ENCODE peak calls at places on chromosomes 11 and 22, in seven cellular contexts. One of them, this sample, is unnamed. For H3K36me3 and H3K27me3, the result is how much of the 10 kb centered on the place peaks cover.

GRCh38 chr11:112320668-112321067 is 60.0 kb upstream of the PLET1 start:
- DNase-seq in heart right ventricle: peak
- DNase-seq in MM.1S: no peak
- DNase-seq in spleen: no peak
- DNase-seq in IMR-90: peak
- DNase-seq in gastrocnemius medialis: peak
- DNase-seq in pancreas: peak
- DNase-seq in this sample: peak

GRCh38 chr11:130979386-130979972 is 63.2 kb upstream of the SNX19 start:
- DNase-seq in heart right ventricle: no peak
- DNase-seq in MM.1S: peak
- DNase-seq in spleen: no peak
- DNase-seq in IMR-90: peak
- DNase-seq in gastrocnemius medialis: no peak
- DNase-seq in pancreas: no peak
- DNase-seq in this sample: no peak

GRCh38 chr22:35104491-35104890 is 38.5 kb downstream of the ISX start:
- DNase-seq in heart right ventricle: no peak
- DNase-seq in MM.1S: peak
- DNase-seq in spleen: no peak
- DNase-seq in IMR-90: no peak
- DNase-seq in gastrocnemius medialis: no peak
- DNase-seq in pancreas: no peak
- DNase-seq in this sample: no peak

GRCh38 chr11:22192289-22192641 is 620 bp upstream of the ANO5 start:
- DNase-seq in heart right ventricle: peak
- DNase-seq in MM.1S: peak
- DNase-seq in spleen: no peak
- DNase-seq in IMR-90: no peak
- DNase-seq in gastrocnemius medialis: peak
- DNase-seq in pancreas: peak
- DNase-seq in this sample: no peak

GRCh38 chr11:73614591-73614990 is 16.7 kb upstream of the FAM168A start:
- DNase-seq in heart right ventricle: no peak
- DNase-seq in MM.1S: no peak
- DNase-seq in spleen: no peak
- DNase-seq in IMR-90: no peak
- DNase-seq in gastrocnemius medialis: no peak
- DNase-seq in pancreas: no peak
- DNase-seq in this sample: no peak

GRCh38 chr11:86579406-86579731 is 93.0 kb downstream of the ME3 start:
- DNase-seq in heart right ventricle: no peak
- DNase-seq in MM.1S: no peak
- DNase-seq in spleen: no peak
- DNase-seq in IMR-90: no peak
- DNase-seq in gastrocnemius medialis: peak
- DNase-seq in pancreas: no peak
- DNase-seq in this sample: no peak

GRCh38 chr22:35353318-35353717 is 27.6 kb upstream of the HMOX1 start:
- DNase-seq in heart right ventricle: peak
- DNase-seq in MM.1S: no peak
- DNase-seq in spleen: no peak
- DNase-seq in IMR-90: no peak
- DNase-seq in gastrocnemius medialis: no peak
- DNase-seq in pancreas: no peak
- DNase-seq in this sample: peak

GRCh38 chr11:132284048-132284447 is 913.6 kb downstream of the NTM start:
- DNase-seq in heart right ventricle: no peak
- DNase-seq in MM.1S: no peak
- DNase-seq in spleen: no peak
- DNase-seq in IMR-90: no peak
- DNase-seq in gastrocnemius medialis: no peak
- DNase-seq in pancreas: no peak
- DNase-seq in this sample: no peak

GRCh38 chr11:20011294-20011951 is 148.9 kb downstream of the DBX1 start:
- DNase-seq in heart right ventricle: no peak
- DNase-seq in MM.1S: no peak
- DNase-seq in spleen: no peak
- DNase-seq in IMR-90: no peak
- DNase-seq in gastrocnemius medialis: no peak
- DNase-seq in pancreas: peak
- DNase-seq in this sample: no peak

GRCh38 chr22:44776535-44777363 is 24.4 kb downstream of the ARHGAP8 start:
- DNase-seq in heart right ventricle: no peak
- DNase-seq in MM.1S: no peak
- DNase-seq in spleen: no peak
- DNase-seq in IMR-90: no peak
- DNase-seq in gastrocnemius medialis: no peak
- DNase-seq in pancreas: no peak
- DNase-seq in this sample: no peak

GRCh38 chr11:14075118-14075601 is 112.6 kb downstream of the SPON1 start:
- DNase-seq in heart right ventricle: no peak
- DNase-seq in MM.1S: no peak
- DNase-seq in spleen: no peak
- DNase-seq in IMR-90: no peak
- DNase-seq in gastrocnemius medialis: no peak
- DNase-seq in pancreas: no peak
- DNase-seq in this sample: no peak

GRCh38 chr11:64276653-64277431 is 7.6 kb downstream of the BAD start:
- DNase-seq in heart right ventricle: no peak
- DNase-seq in MM.1S: peak
- DNase-seq in spleen: no peak
- DNase-seq in IMR-90: no peak
- DNase-seq in gastrocnemius medialis: no peak
- DNase-seq in pancreas: no peak
- DNase-seq in this sample: no peak

GRCh38 chr22:42313804-42314581 is 43.5 kb upstream of the TCF20 start:
- DNase-seq in heart right ventricle: no peak
- DNase-seq in MM.1S: peak
- DNase-seq in spleen: no peak
- DNase-seq in IMR-90: peak
- DNase-seq in gastrocnemius medialis: no peak
- DNase-seq in pancreas: peak
- DNase-seq in this sample: no peak

DNA sequence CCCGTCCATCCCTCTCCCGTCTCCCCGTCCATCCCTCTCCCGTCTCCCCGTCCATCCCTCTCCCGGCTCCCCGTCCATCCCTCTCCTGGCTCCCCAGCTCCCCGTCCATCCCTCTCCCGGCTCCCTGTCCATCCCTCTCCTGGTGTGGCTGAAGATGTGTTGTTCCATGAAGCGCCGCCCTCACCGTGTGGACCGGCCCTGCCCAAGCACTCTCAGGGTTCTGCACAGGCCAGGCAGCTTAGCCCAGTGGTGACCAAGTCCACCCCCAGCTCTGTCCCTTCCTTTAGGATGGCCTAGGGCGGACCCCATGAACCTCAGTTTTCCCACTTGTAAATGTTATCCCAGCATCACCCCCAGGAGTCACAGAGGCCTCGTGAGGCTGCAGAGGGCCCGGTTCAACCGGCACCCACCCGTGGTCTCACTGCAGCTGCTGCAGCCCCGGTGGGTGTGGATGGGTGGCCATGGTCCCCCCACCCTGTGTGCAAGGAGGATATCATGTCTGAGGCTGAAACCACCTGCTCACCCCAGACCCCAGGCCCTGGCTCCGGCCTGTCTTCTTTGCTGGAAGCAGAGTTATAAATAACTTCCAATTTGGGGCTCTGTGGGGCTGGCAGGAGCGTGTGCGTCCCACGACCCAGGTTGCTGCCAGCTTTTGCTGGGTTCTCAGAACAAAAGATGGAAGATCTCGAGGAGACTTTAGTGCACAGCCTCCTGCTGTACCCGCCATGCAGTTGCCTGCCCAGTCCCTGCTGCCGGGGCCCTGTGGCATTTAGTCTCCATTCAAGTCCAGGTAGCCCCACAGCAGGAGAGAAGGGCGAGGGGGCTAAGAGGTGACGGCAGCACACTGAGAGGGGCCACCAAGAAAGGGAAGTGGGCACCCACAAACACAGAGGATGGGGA is 1147.8 kb downstream of the BRD1 start:
- DNase-seq in heart right ventricle: no peak
- DNase-seq in MM.1S: no peak
- DNase-seq in spleen: no peak
- DNase-seq in IMR-90: no peak
- DNase-seq in gastrocnemius medialis: no peak
- DNase-seq in pancreas: no peak
- DNase-seq in this sample: no peak
- H3K36me3 ChIP-seq in heart right ventricle: under half
- H3K36me3 ChIP-seq in MM.1S: under half
- H3K36me3 ChIP-seq in spleen: under half
- H3K36me3 ChIP-seq in IMR-90: under half
- H3K36me3 ChIP-seq in gastrocnemius medialis: under half
- H3K36me3 ChIP-seq in pancreas: under half
- H3K36me3 ChIP-seq in this sample: under half

GRCh38 chr11:44305643-44306468 is 4.1 kb downstream of the ALX4 start:
- DNase-seq in heart right ventricle: no peak
- DNase-seq in MM.1S: peak
- DNase-seq in spleen: peak
- DNase-seq in IMR-90: no peak
- DNase-seq in gastrocnemius medialis: no peak
- DNase-seq in pancreas: no peak
- DNase-seq in this sample: peak

GRCh38 chr11:44305149-44305642 is 4.7 kb downstream of the ALX4 start:
- DNase-seq in heart right ventricle: no peak
- DNase-seq in MM.1S: no peak
- DNase-seq in spleen: no peak
- DNase-seq in IMR-90: no peak
- DNase-seq in gastrocnemius medialis: no peak
- DNase-seq in pancreas: no peak
- DNase-seq in this sample: no peak

GRCh38 chr11:44307340-44308099 is 2.4 kb downstream of the ALX4 start:
- DNase-seq in heart right ventricle: no peak
- DNase-seq in MM.1S: no peak
- DNase-seq in spleen: no peak
- DNase-seq in IMR-90: no peak
- DNase-seq in gastrocnemius medialis: no peak
- DNase-seq in pancreas: no peak
- DNase-seq in this sample: no peak

GRCh38 chr11:44308256-44308922 is 1.6 kb downstream of the ALX4 start:
- DNase-seq in heart right ventricle: no peak
- DNase-seq in MM.1S: no peak
- DNase-seq in spleen: no peak
- DNase-seq in IMR-90: no peak
- DNase-seq in gastrocnemius medialis: no peak
- DNase-seq in pancreas: no peak
- DNase-seq in this sample: no peak

DNA sequence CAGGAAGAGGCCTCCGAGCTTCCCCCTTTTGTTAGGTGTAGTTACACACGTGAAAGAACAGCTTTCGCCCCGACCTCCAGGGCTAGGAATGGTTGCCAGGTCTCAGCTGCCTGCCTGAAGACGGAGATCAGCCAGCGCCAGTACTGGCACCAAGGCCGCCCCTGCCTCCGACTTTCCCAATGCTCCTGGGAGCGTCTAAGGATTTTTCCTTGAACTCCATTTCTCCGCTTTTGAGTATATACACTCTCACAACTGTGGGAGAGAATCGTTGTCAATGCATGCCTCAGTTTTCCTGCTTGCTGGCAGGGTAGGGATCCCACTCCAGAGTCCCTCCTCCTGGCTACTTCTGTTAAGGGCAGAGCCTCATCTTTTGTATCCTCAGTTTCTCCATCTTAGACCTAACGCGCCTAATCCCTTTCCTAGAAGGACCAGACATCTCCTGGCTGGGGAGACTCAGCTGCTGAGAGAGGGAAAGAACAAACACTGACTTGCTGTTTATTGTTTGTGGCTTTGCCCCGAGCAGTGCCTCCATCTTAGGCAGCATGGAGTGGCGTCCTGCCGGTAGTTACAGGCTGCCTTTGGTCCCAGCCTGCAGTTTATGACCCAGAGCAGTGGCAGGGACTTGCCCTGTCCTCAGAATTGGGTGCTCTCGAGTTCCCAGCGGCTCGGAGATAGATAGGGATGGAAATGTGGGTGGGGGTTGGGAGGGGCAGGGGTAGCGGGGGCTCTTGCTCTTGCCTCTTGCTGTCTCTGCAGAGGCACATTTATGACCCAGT is 3.3 kb downstream of the ALX4 start:
- DNase-seq in heart right ventricle: no peak
- DNase-seq in MM.1S: no peak
- DNase-seq in spleen: no peak
- DNase-seq in IMR-90: no peak
- DNase-seq in gastrocnemius medialis: no peak
- DNase-seq in pancreas: no peak
- DNase-seq in this sample: no peak
- H3K27me3 ChIP-seq in heart right ventricle: half or more
- H3K27me3 ChIP-seq in MM.1S: half or more
- H3K27me3 ChIP-seq in spleen: half or more
- H3K27me3 ChIP-seq in IMR-90: half or more
- H3K27me3 ChIP-seq in gastrocnemius medialis: half or more
- H3K27me3 ChIP-seq in pancreas: under half
- H3K27me3 ChIP-seq in this sample: half or more

DNA sequence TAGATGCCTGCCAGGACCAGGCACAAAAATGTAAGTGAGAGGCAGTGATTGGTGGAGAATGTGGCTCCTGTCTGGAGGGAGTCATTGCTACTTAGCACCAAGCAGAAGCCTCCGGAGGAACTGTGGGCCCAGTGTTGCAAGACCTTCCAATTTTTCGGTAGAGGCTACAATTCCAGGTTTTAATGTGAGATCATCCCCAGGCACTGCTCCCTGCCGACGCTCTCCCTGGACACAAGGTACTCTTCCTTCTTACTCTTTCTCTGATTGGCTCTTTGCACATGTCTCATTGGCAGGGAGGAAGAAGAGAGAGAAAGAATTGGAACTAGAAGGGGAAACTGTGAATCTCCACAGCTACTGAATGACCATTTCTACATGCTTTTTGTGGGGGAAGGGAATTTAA is 53.7 kb upstream of the EP300 start:
- DNase-seq in heart right ventricle: no peak
- DNase-seq in MM.1S: no peak
- DNase-seq in spleen: no peak
- DNase-seq in IMR-90: no peak
- DNase-seq in gastrocnemius medialis: no peak
- DNase-seq in pancreas: no peak
- DNase-seq in this sample: no peak
- TF ChIP-seq CTCF in heart right ventricle: no peak
- TF ChIP-seq CTCF in MM.1S: no peak
- TF ChIP-seq CTCF in spleen: no peak
- TF ChIP-seq CTCF in IMR-90: no peak
- TF ChIP-seq CTCF in gastrocnemius medialis: no peak
- TF ChIP-seq CTCF in pancreas: no peak
- TF ChIP-seq CTCF in this sample: no peak

DNA sequence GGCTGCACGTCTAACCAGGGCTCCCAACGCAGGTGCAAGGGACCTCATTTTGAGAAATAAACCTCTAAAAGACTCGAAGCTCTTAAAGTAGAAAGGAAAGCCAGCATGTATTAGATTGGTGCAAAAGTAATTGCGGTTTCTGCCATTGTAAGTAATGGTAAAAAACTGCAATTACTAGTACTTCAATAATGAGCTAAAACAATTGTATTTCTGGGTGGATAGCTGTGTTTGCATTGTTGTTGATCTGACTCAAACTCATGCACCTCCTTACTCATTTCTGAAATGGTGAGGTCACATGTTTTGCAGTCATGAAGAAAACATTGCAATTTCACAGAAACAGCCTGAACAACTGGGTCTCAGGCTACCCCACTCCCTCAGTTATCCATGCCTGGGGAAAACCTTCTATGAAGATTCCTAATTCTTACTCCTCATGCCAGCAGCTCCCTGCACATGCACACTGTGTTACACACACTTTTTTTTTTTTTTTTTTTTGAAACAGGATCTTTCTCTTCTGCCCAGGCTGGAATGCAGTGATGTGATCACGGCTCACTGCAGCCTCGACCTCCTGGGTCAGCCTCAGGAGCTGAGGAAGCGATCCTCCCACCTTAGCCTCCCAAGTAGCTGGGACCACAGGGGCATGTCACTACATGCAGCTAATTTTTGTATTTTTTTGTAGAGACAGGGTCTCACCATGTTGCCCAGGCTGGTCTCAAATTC is 24.6 kb downstream of the VWCE start:
- DNase-seq in heart right ventricle: no peak
- DNase-seq in MM.1S: no peak
- DNase-seq in spleen: no peak
- DNase-seq in IMR-90: peak
- DNase-seq in gastrocnemius medialis: no peak
- DNase-seq in pancreas: no peak
- DNase-seq in this sample: no peak
- H3K36me3 ChIP-seq in heart right ventricle: under half
- H3K36me3 ChIP-seq in MM.1S: under half
- H3K36me3 ChIP-seq in spleen: under half
- H3K36me3 ChIP-seq in IMR-90: under half
- H3K36me3 ChIP-seq in gastrocnemius medialis: under half
- H3K36me3 ChIP-seq in pancreas: under half
- H3K36me3 ChIP-seq in this sample: under half

This sample was measured in upper lobe of right lung.